ENCODE peak calls at places on chromosomes 3 and 15, in ten cellular contexts. H, C, K, F, S, W, R, G, D and T are unnamed samples.

GRCh38 chr3:48129921-48130320 is 58.3 kb downstream of the CDC25A start:
- DNase-seq in H (no peak), C (no peak), K (no peak), F (no peak), S (no peak), W (peak; percentile 1), R (no peak), G (no peak), D (no peak), T (no peak)

GRCh38 chr3:65005481-65005880 is 317.7 kb upstream of the ADAMTS9 start:
- DNase-seq in H (no peak), C (no peak), K (no peak), F (no peak), S (no peak), W (peak; percentile 50), R (no peak), G (no peak), D (no peak), T (no peak)

GRCh38 chr3:10702961-10703740 is 112.9 kb upstream of the SLC6A11 start:
- DNase-seq in H (no peak), C (no peak), K (no peak), F (no peak), S (peak; percentile 29), W (no peak), R (no peak), G (no peak), D (no peak), T (no peak)

GRCh38 chr3:42735609-42736008 is 33.0 kb upstream of the HHATL start:
- DNase-seq in H (no peak), C (no peak), K (no peak), F (no peak), S (no peak), W (no peak), R (no peak), G (no peak), D (no peak), T (no peak)

GRCh38 chr3:86563358-86563970 is 427.5 kb downstream of the VGLL3 start:
- DNase-seq in H (no peak), C (no peak), K (peak; percentile 19), F (no peak), S (peak; percentile 4), W (no peak), R (peak; percentile 25), G (no peak), D (no peak), T (no peak)

GRCh38 chr3:127722928-127723603 is 50.3 kb downstream of the ABTB1 start:
- DNase-seq in H (no peak), C (no peak), K (no peak), F (no peak), S (no peak), W (no peak), R (no peak), G (no peak), D (no peak), T (no peak)

GRCh38 chr3:39637807-39638206 is 170.3 kb downstream of the MOBP start:
- DNase-seq in H (no peak), C (no peak), K (peak; percentile 14), F (no peak), S (peak; percentile 32), W (peak; percentile 32), R (no peak), G (no peak), D (no peak), T (no peak)

GRCh38 chr3:194283218-194284006 is 67.7 kb downstream of the CPN2 start:
- DNase-seq in H (no peak), C (no peak), K (no peak), F (no peak), S (no peak), W (no peak), R (no peak), G (no peak), D (no peak), T (no peak)

GRCh38 chr3:193775421-193776077 is 182.5 kb downstream of the OPA1 start:
- DNase-seq in H (no peak), C (no peak), K (no peak), F (no peak), S (no peak), W (no peak), R (no peak), G (no peak), D (no peak), T (no peak)

GRCh38 chr3:38582941-38583645 is 66.4 kb downstream of the SCN5A start:
- DNase-seq in H (no peak), C (no peak), K (no peak), F (peak; percentile 18), S (no peak), W (no peak), R (no peak), G (no peak), D (peak; percentile 10), T (no peak)

GRCh38 chr15:41231536-41231935 is 468 bp downstream of the CHP1 start:
- DNase-seq in H (no peak), C (no peak), K (no peak), F (no peak), S (no peak), W (no peak), R (no peak), G (no peak), D (no peak), T (no peak)

GRCh38 chr3:52172262-52172757 is 18.1 kb upstream of the POC1A start:
- DNase-seq in H (no peak), C (no peak), K (no peak), F (no peak), S (no peak), W (no peak), R (no peak), G (no peak), D (no peak), T (no peak)

GRCh38 chr15:60255390-60255789 is 142.4 kb downstream of the ANXA2 start:
- DNase-seq in H (no peak), C (no peak), K (no peak), F (no peak), S (peak; percentile 74), W (peak; percentile 40), R (peak; percentile 37), G (no peak), D (no peak), T (no peak)

GRCh38 chr3:123137001-123137400 is 64.7 kb upstream of the SEC22A start:
- DNase-seq in H (no peak), C (no peak), K (no peak), F (no peak), S (no peak), W (no peak), R (no peak), G (no peak), D (no peak), T (no peak)

GRCh38 chr3:56926513-56927282 is 124.9 kb upstream of the ARHGEF3 start:
- DNase-seq in H (no peak), C (no peak), K (no peak), F (no peak), S (peak; percentile 34), W (peak; percentile 77), R (no peak), G (no peak), D (no peak), T (no peak)

GRCh38 chr3:38497026-38497425 is 886 bp downstream of the EXOG start:
- DNase-seq in H (no peak), C (no peak), K (no peak), F (no peak), S (peak; percentile 23), W (no peak), R (no peak), G (no peak), D (no peak), T (no peak)

GRCh38 chr15:44550734-44551133 is 13.8 kb downstream of the EIF3J start:
- DNase-seq in H (no peak), C (no peak), K (no peak), F (no peak), S (no peak), W (no peak), R (no peak), G (no peak), D (no peak), T (no peak)

GRCh38 chr15:44554934-44555723 is 18.2 kb downstream of the EIF3J start:
- DNase-seq in H (no peak), C (no peak), K (no peak), F (no peak), S (no peak), W (no peak), R (no peak), G (no peak), D (no peak), T (no peak)

GRCh38 chr15:44545934-44546802 is 9.2 kb downstream of the EIF3J start:
- DNase-seq in H (no peak), C (no peak), K (no peak), F (no peak), S (no peak), W (peak; percentile 29), R (peak; percentile 53), G (no peak), D (no peak), T (no peak)

DNA sequence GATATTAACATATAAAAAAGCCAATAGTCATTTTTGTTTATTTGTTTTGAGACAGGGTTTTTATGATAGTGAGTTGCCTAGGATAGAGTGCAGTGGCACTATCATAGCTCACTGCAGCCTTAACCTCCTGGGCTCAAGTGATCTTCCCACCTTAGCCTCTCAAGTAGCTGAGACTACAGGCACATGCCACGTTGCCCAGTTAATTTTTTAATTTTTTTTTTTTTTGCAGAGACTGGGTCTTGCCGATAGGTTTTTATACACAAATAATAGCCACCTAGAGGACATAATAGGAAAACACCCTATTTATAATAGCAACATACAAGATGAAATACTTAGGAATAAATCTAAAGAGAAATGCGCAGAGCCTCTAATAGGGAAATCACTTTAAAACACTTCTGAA is 13.3 kb downstream of the EIF3J start:
- DNase-seq in H (no peak), C (no peak), K (no peak), F (no peak), S (no peak), W (peak; percentile 16), R (no peak), G (no peak), D (no peak), T (no peak)
- TF ChIP-seq CTCF in H (peak; percentile 7), C (peak; percentile 28), K (no peak), F (no peak), S (peak; percentile 64), W (peak; percentile 30), R (no peak), G (no peak), D (no peak), T (peak; percentile 48)

GRCh38 chr3:46705022-46705530 is 3.9 kb downstream of the TMIE start:
- DNase-seq in H (peak; percentile 79), C (peak; percentile 78), K (peak; percentile 45), F (peak; percentile 80), S (peak; percentile 49), W (peak; percentile 66), R (peak; percentile 86), G (peak; percentile 68), D (peak; percentile 64), T (peak; percentile 73)
- TF ChIP-seq CTCF in H (peak; percentile 91), C (peak; percentile 97), K (peak; percentile 96), F (no peak), S (peak; percentile 95), W (peak; percentile 98), R (peak; percentile 98), G (peak; percentile 86), D (peak; percentile 96), T (peak; percentile 98)

GRCh38 chr15:80996247-80996646 is 4.5 kb upstream of the TLNRD1 start:
- DNase-seq in H (no peak), C (no peak), K (no peak), F (no peak), S (no peak), W (no peak), R (no peak), G (no peak), D (no peak), T (no peak)
- TF ChIP-seq CTCF in H (peak; percentile 15), C (no peak), K (peak; percentile 40), F (no peak), S (no peak), W (peak; percentile 62), R (peak; percentile 66), G (no peak), D (peak; percentile 26), T (peak; percentile 60)

GRCh38 chr3:119206611-119207511 is 33.5 kb downstream of the UPK1B start:
- DNase-seq in H (no peak), C (no peak), K (no peak), F (no peak), S (peak; percentile 59), W (no peak), R (no peak), G (no peak), D (no peak), T (no peak)
- TF ChIP-seq CTCF in H (no peak), C (no peak), K (no peak), F (no peak), S (no peak), W (no peak), R (no peak), G (no peak), D (no peak), T (no peak)